ENCODE peak calls at places on chromosomes 7 and 10, in nine cellular contexts. H is neural progenitor cell, B is fibroblast of lung, I is cardiac muscle cell, V is OCI-LY7, M is GM12865, P is progenitor cell of endocrine pancreas, L is choroid plexus epithelial cell, N is heart left ventricle. G is an unnamed sample.

GRCh38 chr7:80630611-80631010 is 7.8 kb upstream of the CD36 start:
- DNase-seq in L (peak; percentile 69), P (no peak), N (no peak), M (no peak), I (no peak), B (peak; percentile 12), H (no peak), V (no peak), G (no peak)

GRCh38 chr7:71165708-71166107 is 33.8 kb downstream of the GALNT17 start:
- DNase-seq in M (no peak), N (no peak), I (no peak), B (no peak), P (no peak), H (no peak), V (no peak), L (no peak), G (no peak)

GRCh38 chr7:129169171-129169643 is 19.2 kb upstream of the SMO start:
- DNase-seq in M (peak; percentile 55), L (peak; percentile 33), H (peak; percentile 80), I (peak; percentile 48), B (peak; percentile 53), N (peak; percentile 65), V (no peak), P (peak; percentile 44), G (peak; percentile 69)

GRCh38 chr10:119368991-119369869 is 161.9 kb downstream of the GRK5 start:
- DNase-seq in N (no peak), V (peak; percentile 94), B (no peak), P (no peak), I (no peak), H (no peak), M (peak; percentile 74), L (peak; percentile 18), G (peak; percentile 75)

GRCh38 chr7:151918444-151918843 is 37.8 kb upstream of the GALNTL5 start:
- DNase-seq in M (no peak), P (no peak), I (no peak), B (no peak), H (no peak), V (no peak), L (no peak), N (no peak), G (no peak)

GRCh38 chr10:56288403-56288802 is 72.7 kb downstream of the ZWINT start:
- DNase-seq in M (no peak), N (no peak), L (no peak), H (no peak), V (no peak), P (no peak), I (no peak), B (no peak), G (no peak)

GRCh38 chr7:112571852-112572607 is 91.2 kb downstream of the LSMEM1 start:
- DNase-seq in N (no peak), M (no peak), V (peak; percentile 45), I (no peak), B (no peak), P (no peak), H (peak; percentile 25), L (peak; percentile 13), G (no peak)

GRCh38 chr7:155173905-155174304 is 103.8 kb downstream of the HTR5A start:
- DNase-seq in I (no peak), P (no peak), N (no peak), M (no peak), L (no peak), H (no peak), B (no peak), V (no peak), G (no peak)

GRCh38 chr7:154693646-154694045 is 309.3 kb downstream of the PAXIP1 start:
- DNase-seq in N (no peak), M (no peak), H (no peak), B (no peak), V (no peak), P (no peak), I (no peak), L (no peak), G (no peak)

GRCh38 chr10:86019141-86019540 is 347.5 kb downstream of the GRID1 start:
- DNase-seq in N (no peak), H (no peak), B (no peak), L (no peak), I (no peak), M (no peak), P (no peak), V (peak; percentile 76), G (no peak)

GRCh38 chr10:113073549-113074189 is 123.6 kb downstream of the TCF7L2 start:
- DNase-seq in H (peak; percentile 65), B (peak; percentile 100), P (peak; percentile 23), I (no peak), M (no peak), L (peak; percentile 97), N (peak; percentile 51), V (no peak), G (no peak)

GRCh38 chr7:25839084-25839769 is 312.8 kb upstream of the NFE2L3 start:
- DNase-seq in P (no peak), H (no peak), N (no peak), I (no peak), M (no peak), L (peak; percentile 44), V (no peak), B (no peak), G (no peak)
- TF ChIP-seq CTCF in P (peak; percentile 36), H (peak; percentile 47), N (no peak), I (peak; percentile 24), M (no peak), L (peak; percentile 66), V (peak; percentile 67), B (peak; percentile 43), G (no peak)

DNA sequence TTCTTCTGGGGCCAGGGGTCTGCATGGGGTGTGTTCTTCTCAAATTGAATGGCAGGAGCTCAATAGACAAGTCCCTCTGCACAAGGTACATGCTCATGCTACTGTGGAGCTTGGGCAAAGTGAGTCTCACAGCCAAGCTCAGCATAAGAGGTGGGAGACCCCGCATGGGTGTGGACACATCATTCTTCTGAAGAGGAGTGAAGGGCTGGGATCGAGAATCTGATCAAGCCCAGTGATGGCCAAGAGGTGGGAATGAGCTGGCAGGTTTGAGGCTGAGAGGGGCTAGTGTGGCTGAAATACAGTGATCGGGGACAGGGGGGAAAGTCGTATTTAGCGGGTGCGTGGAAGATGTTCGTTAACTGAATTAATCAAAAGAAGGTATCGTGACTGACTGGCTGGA is 32.6 kb downstream of the CDH23 start:
- DNase-seq in V (no peak), N (peak; percentile 2), H (no peak), P (no peak), B (no peak), M (no peak), L (no peak), I (no peak), G (no peak)
- TF ChIP-seq CTCF in V (no peak), N (no peak), H (no peak), P (no peak), B (no peak), M (no peak), L (no peak), I (no peak), G (no peak)

DNA sequence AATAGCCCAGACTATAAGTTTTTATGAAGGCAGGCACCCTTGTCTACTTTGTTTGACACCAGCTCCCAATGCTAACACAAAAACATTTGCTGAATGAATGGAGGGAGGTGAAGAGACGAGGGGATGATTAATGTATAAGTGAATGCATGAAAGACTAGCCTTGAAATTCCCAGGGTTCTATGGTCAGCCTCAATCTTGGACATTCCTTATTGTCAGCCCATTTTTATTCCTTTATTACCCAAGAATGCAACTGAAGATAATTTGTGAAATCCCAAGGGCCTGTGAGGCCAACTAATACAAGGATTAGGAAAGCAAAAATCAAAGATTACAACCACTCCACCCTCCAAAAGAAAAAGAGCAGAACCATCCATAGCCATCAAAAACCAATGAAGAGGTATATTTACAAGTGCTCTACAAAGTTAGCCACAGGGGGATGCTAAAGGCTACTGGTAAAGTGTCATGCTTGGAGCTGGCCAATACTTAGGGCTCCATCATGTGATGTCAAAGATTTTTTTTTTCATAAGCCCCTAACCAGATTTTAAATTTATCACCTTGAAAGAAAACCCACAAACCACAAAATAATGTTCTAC is 40.0 kb upstream of the ASAH2 start:
- DNase-seq in B (peak; percentile 12), L (peak; percentile 63), N (no peak), P (no peak), V (peak; percentile 29), H (no peak), I (no peak), M (peak; percentile 39), G (no peak)
- TF ChIP-seq CTCF in B (peak; percentile 54), L (peak; percentile 74), N (peak; percentile 51), P (no peak), V (peak; percentile 64), H (peak; percentile 32), I (peak; percentile 55), M (peak; percentile 54), G (peak; percentile 43)

GRCh38 chr7:150324366-150324961 is 1.1 kb upstream of the ACTR3C start:
- DNase-seq in I (peak; percentile 27), P (no peak), M (no peak), L (peak; percentile 55), H (no peak), B (peak; percentile 65), V (no peak), N (no peak), G (peak; percentile 17)

GRCh38 chr7:150326657-150327268 is 3.4 kb upstream of the ACTR3C start:
- DNase-seq in L (no peak), N (no peak), V (no peak), P (no peak), I (no peak), H (no peak), B (no peak), M (no peak), G (no peak)

GRCh38 chr7:150325901-150326300 is 2.6 kb upstream of the ACTR3C start:
- DNase-seq in B (no peak), H (no peak), N (no peak), V (no peak), M (no peak), L (no peak), P (no peak), I (no peak), G (no peak)

GRCh38 chr7:150323682-150324365 is 479 bp upstream of the ACTR3C start:
- DNase-seq in M (peak; percentile 24), B (peak; percentile 12), I (peak; percentile 21), N (no peak), V (no peak), L (peak; percentile 17), P (no peak), H (no peak), G (peak; percentile 24)

DNA sequence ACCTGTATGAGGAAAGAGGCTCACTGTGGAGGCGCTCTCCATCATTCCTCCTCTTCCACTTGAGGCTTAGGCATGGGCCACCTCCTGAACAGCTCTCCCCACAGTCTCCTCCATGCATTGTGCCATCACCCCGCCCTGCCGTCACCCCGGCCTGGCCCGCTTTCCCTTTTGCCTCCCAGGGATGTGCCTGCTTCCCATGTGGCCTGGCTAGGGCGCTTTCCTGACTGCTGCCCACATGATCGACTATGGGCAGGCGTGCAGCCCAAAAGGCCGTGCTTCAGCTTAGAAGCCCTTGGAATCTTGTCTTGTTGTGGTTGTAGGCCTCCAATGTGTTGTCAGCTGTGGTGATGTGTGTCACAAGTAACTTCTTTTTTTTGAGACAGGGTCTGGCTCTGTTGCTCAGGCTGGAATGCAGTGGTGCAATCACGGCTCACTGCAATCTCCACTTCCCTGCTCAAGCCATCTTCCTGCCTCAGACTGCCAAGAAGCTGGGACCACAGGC is 1.8 kb upstream of the ACTR3C start:
- DNase-seq in P (no peak), M (no peak), L (peak; percentile 59), B (peak; percentile 77), H (no peak), V (no peak), I (no peak), N (no peak), G (no peak)
- TF ChIP-seq CTCF in P (no peak), M (no peak), L (no peak), B (no peak), H (no peak), V (no peak), I (no peak), N (no peak), G (no peak)

G was measured in GM10248.